ENCODE peak calls at places on chromosomes 1 and 21, in four cellular contexts. One of them, this sample, is unnamed.

GRCh38 chr1:22332166-22332717 is 119.4 kb upstream of the ZBTB40 start:
- DNase-seq in HepG2: no peak
- DNase-seq in GM12878: no peak
- DNase-seq in H1: no peak
- DNase-seq in this sample: no peak

GRCh38 chr1:200890818-200891773 is 3.6 kb upstream of the INAVA start:
- DNase-seq in GM12878: no peak
- DNase-seq in HepG2: peak; percentile 68
- DNase-seq in H1: no peak
- DNase-seq in this sample: peak; percentile 87

GRCh38 chr21:46151989-46152938 is 3.1 kb downstream of the FTCD start:
- DNase-seq in HepG2: no peak
- DNase-seq in GM12878: no peak
- DNase-seq in H1: no peak
- DNase-seq in this sample: no peak

GRCh38 chr1:25890249-25891034 is 14.9 kb upstream of the PAQR7 start:
- DNase-seq in GM12878: no peak
- DNase-seq in HepG2: peak; percentile 50
- DNase-seq in H1: no peak
- DNase-seq in this sample: no peak

GRCh38 chr1:72649974-72650373 is 367.6 kb upstream of the NEGR1 start:
- DNase-seq in HepG2: no peak
- DNase-seq in H1: no peak
- DNase-seq in GM12878: no peak
- DNase-seq in this sample: no peak

GRCh38 chr1:196481616-196482015 is 126.6 kb downstream of the KCNT2 start:
- DNase-seq in GM12878: no peak
- DNase-seq in H1: no peak
- DNase-seq in HepG2: no peak
- DNase-seq in this sample: no peak

GRCh38 chr1:164452549-164452948 is 106.4 kb upstream of the PBX1 start:
- DNase-seq in H1: no peak
- DNase-seq in HepG2: no peak
- DNase-seq in GM12878: no peak
- DNase-seq in this sample: no peak

GRCh38 chr1:50368179-50369007 is 54.9 kb downstream of the DMRTA2 start:
- DNase-seq in H1: no peak
- DNase-seq in GM12878: no peak
- DNase-seq in HepG2: peak; percentile 17
- DNase-seq in this sample: no peak

GRCh38 chr1:88655685-88656299 is 28.3 kb upstream of the PKN2 start:
- DNase-seq in H1: no peak
- DNase-seq in HepG2: peak; percentile 10
- DNase-seq in GM12878: no peak
- DNase-seq in this sample: no peak

GRCh38 chr21:46322351-46323226 is 1.1 kb downstream of the C21orf58 start:
- DNase-seq in HepG2: no peak
- DNase-seq in H1: no peak
- DNase-seq in GM12878: no peak
- DNase-seq in this sample: no peak

GRCh38 chr21:37232274-37233018 is 34.7 kb downstream of the VPS26C start:
- DNase-seq in GM12878: no peak
- DNase-seq in HepG2: no peak
- DNase-seq in H1: no peak
- DNase-seq in this sample: no peak

GRCh38 chr1:109617291-109617801 is 2.1 kb downstream of the GNAT2 start:
- DNase-seq in H1: no peak
- DNase-seq in GM12878: no peak
- DNase-seq in HepG2: peak; percentile 82
- DNase-seq in this sample: peak; percentile 87

GRCh38 chr1:205642679-205643307 is 11.0 kb upstream of the ELK4 start:
- DNase-seq in HepG2: peak; percentile 39
- DNase-seq in H1: no peak
- DNase-seq in GM12878: no peak
- DNase-seq in this sample: no peak

GRCh38 chr1:50704126-50704525 is 255.9 kb downstream of the FAF1 start:
- DNase-seq in H1: no peak
- DNase-seq in HepG2: peak; percentile 38
- DNase-seq in GM12878: no peak
- DNase-seq in this sample: no peak

GRCh38 chr1:240109920-240110685 is 18.4 kb downstream of the FMN2 start:
- DNase-seq in HepG2: no peak
- DNase-seq in GM12878: no peak
- DNase-seq in H1: no peak
- DNase-seq in this sample: no peak

GRCh38 chr1:52032124-52032784 is 1.4 kb downstream of the KTI12 start:
- DNase-seq in HepG2: no peak
- DNase-seq in GM12878: no peak
- DNase-seq in H1: no peak
- DNase-seq in this sample: no peak

DNA sequence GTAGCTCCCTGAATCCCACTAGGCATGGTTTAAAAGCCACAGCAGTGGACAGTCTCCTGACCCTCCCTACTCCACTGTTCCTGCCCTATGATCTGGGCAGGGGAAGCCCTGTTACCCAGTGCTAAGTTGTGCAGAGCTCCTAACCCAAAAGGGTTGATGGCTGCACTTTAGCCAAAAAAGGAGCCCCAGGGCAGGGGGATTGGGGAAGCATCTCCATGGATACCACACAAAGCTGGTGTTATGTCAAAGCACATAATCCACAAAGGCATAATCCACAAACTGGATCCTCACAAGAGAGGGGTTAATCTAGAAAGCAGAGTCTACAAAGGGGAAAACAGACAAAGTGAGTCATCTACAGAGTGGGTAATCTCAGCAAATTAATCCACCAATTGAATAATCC is 5.7 kb downstream of the RSPO1 start:
- DNase-seq in GM12878: no peak
- DNase-seq in H1: no peak
- DNase-seq in HepG2: no peak
- DNase-seq in this sample: no peak
- TF ChIP-seq SUZ12 in GM12878: no peak
- TF ChIP-seq SUZ12 in H1: no peak
- TF ChIP-seq SUZ12 in HepG2: no peak
- TF ChIP-seq SUZ12 in this sample: no peak

GRCh38 chr1:54542962-54543539 is 5.0 kb upstream of the ACOT11 start:
- DNase-seq in GM12878: no peak
- DNase-seq in H1: no peak
- DNase-seq in HepG2: no peak
- DNase-seq in this sample: no peak
- H3K4me3 ChIP-seq in GM12878: peak overlapping the region; percentile 59
- H3K4me3 ChIP-seq in H1: peak overlapping the region; percentile 59
- H3K4me3 ChIP-seq in HepG2: peak overlapping the region; percentile 68
- H3K4me3 ChIP-seq in this sample: peak overlapping the region; percentile 64

DNA sequence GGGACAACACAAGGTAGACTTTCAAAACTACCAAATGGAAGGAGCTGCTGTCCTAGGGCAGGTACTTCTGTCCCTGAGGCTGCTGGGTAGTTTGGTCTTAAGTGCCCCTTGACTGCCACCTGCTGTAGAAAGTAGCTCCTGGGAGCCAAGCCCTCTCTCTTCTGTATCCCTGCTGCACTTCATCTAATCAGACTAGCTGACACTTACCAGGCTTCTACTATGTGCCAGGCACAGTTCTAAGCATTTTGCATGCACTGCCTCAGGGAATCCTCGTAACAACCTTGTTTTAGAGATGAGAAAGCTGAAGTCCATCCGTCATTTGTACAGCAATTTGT is 15.9 kb upstream of the SRSF4 start:
- DNase-seq in H1: no peak
- DNase-seq in GM12878: no peak
- DNase-seq in HepG2: peak; percentile 60
- DNase-seq in this sample: no peak
- TF ChIP-seq SUZ12 in H1: no peak
- TF ChIP-seq SUZ12 in GM12878: no peak
- TF ChIP-seq SUZ12 in HepG2: no peak
- TF ChIP-seq SUZ12 in this sample: no peak

GRCh38 chr1:43705982-43706597 is 1.2 kb upstream of the ST3GAL3 start:
- DNase-seq in H1: no peak
- DNase-seq in GM12878: no peak
- DNase-seq in HepG2: no peak
- DNase-seq in this sample: no peak

GRCh38 chr1:43706598-43707190 is 642 bp upstream of the ST3GAL3 start:
- DNase-seq in GM12878: no peak
- DNase-seq in H1: peak; percentile 17
- DNase-seq in HepG2: peak; percentile 20
- DNase-seq in this sample: peak; percentile 48

GRCh38 chr1:43703836-43704235 is 3.5 kb upstream of the ST3GAL3 start:
- DNase-seq in HepG2: no peak
- DNase-seq in GM12878: no peak
- DNase-seq in H1: no peak
- DNase-seq in this sample: no peak

GRCh38 chr1:43704838-43705237 is 2.5 kb upstream of the ST3GAL3 start:
- DNase-seq in GM12878: no peak
- DNase-seq in HepG2: no peak
- DNase-seq in H1: no peak
- DNase-seq in this sample: no peak

DNA sequence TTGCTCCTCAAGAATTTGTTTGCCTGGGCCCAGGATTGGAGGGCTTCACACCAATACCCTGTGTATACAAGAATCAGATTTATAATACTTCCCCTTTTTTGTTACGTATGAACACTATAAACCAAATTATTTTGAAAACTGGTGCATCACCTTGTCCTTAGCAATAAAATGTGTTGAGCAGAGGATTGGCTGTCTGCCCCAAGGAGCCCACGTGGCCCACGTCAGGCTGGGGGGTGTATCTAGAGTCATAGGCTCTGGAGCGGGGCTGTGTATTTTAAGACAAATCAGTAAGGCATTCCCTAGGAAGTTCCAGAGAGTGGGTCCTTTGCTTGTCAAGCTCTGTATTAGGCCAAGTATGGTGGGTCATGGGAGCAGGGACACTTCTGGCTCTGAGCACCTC is 2.0 kb upstream of the ST3GAL3 start:
- DNase-seq in GM12878: no peak
- DNase-seq in H1: no peak
- DNase-seq in HepG2: no peak
- DNase-seq in this sample: no peak
- H3K4me3 ChIP-seq in GM12878: no peak overlapping the region
- H3K4me3 ChIP-seq in H1: no peak overlapping the region
- H3K4me3 ChIP-seq in HepG2: no peak overlapping the region
- H3K4me3 ChIP-seq in this sample: no peak overlapping the region

DNA sequence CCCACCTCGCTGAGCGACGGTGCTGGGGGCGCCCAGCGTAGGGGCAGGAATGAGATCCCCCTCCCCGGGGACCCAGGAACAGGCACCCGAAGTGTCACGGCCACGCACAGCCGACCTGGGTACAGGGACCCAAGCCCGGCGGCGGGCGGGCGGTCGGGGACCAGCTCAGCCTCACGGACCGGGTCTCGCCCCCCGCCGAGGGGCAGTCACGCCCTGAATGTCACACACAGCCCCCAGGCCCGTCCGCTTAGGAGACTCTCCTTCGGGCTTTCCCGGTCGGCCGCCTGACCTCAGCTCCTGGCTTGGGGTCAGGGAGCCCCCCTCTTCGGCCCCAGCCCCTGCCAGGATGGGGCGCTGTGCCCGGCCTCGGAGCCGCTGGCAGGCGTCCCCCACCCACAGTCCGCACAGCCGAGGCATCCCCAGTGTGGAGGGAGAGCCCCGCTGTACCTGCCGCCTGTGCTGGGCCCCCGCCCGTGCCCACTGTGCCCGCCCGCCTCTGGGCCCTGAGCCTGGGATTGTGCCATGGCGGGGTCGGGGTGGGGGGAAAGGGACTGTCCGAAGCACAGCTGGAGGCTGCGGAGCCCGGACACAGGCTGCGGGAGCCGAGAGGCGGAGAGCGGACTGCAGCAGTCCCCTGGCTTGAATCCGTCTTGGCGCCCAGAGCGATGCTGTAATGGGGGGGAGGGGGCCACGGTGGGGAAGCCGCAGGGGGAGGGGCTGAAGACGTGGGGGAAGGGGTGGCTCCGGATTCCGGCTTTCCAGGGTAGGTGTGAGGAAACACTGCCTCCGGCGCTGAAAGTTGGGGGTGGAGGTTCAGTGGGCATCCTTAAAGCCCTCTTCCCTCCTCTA is 627 bp upstream of the DLGAP3 start:
- DNase-seq in GM12878: no peak
- DNase-seq in H1: peak; percentile 25
- DNase-seq in HepG2: no peak
- DNase-seq in this sample: peak; percentile 42
- TF ChIP-seq SUZ12 in GM12878: no peak
- TF ChIP-seq SUZ12 in H1: no peak
- TF ChIP-seq SUZ12 in HepG2: no peak
- TF ChIP-seq SUZ12 in this sample: no peak

GRCh38 chr1:9823943-9824701 is at the start of gene CLSTN1:
- DNase-seq in HepG2: peak; percentile 58
- DNase-seq in GM12878: peak; percentile 9
- DNase-seq in H1: no peak
- DNase-seq in this sample: peak; percentile 52

GRCh38 chr1:9823693-9823942 is 147 bp downstream of the CLSTN1 start:
- DNase-seq in GM12878: no peak
- DNase-seq in H1: no peak
- DNase-seq in HepG2: no peak
- DNase-seq in this sample: no peak

GRCh38 chr1:9821710-9822109 is 2.1 kb downstream of the CLSTN1 start:
- DNase-seq in GM12878: no peak
- DNase-seq in H1: no peak
- DNase-seq in HepG2: no peak
- DNase-seq in this sample: no peak

GRCh38 chr1:9822490-9822889 is 1.3 kb downstream of the CLSTN1 start:
- DNase-seq in H1: no peak
- DNase-seq in GM12878: no peak
- DNase-seq in HepG2: no peak
- DNase-seq in this sample: no peak

GRCh38 chr1:9822897-9823692 is 670 bp downstream of the CLSTN1 start:
- DNase-seq in GM12878: no peak
- DNase-seq in H1: no peak
- DNase-seq in HepG2: no peak
- DNase-seq in this sample: no peak
- H3K4me3 ChIP-seq in GM12878: peak overlapping the region; percentile 96
- H3K4me3 ChIP-seq in H1: peak overlapping the region; percentile 91
- H3K4me3 ChIP-seq in HepG2: peak overlapping the region; percentile 82
- H3K4me3 ChIP-seq in this sample: peak overlapping the region; percentile 79

DNA sequence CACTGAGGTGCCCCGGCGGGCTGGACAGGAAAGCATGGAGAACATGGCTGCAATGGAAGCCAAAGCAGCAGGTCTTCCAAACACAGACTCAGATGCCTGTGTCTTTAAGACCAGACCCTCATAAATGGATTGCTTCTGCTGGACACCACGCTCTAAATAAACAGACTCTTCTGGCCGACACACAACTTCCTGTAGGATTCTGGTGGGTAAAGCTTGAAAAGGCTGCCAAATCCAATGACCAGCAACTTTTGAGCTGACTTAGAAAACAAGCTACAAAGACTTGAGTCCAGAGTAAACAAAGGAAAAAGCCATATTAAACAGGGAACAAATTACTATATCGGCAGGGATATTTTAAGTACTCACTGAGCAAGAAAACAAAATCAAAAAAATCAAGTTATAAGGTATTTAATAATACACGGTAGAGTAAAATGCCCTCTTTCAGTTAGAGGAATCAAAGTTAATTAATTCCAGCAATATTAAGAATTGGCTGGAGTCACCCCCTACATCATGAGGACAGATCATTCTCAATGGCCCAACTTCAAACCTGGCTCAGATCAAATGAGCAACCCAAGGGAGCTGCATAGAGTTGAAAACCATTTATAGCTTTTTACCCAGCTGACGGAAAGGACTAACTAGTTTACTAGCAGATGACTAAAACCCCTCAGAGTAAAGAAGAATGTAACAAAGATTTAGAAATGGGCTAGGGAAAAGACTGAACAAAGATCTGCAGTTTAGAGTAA is 102.4 kb downstream of the TGFBR3 start:
- DNase-seq in GM12878: no peak
- DNase-seq in HepG2: no peak
- DNase-seq in H1: no peak
- DNase-seq in this sample: no peak
- TF ChIP-seq SUZ12 in GM12878: no peak
- TF ChIP-seq SUZ12 in HepG2: no peak
- TF ChIP-seq SUZ12 in H1: no peak
- TF ChIP-seq SUZ12 in this sample: no peak

This sample was measured in NT2/D1.